ENCODE peak calls at places on chromosome 13, in five cellular contexts. Y is aorta, I is NCI-H1694 treated with DMSO at 0.1 percent for 48 hours, R is DMS153, B is astrocyte of the spinal cord. O is an unnamed sample.

GRCh38 chr13:114099191-114099590 is 33.2 kb downstream of the RASA3 start:
- DNase-seq in Y (peak), I (no peak), R (peak), B (peak), O (peak)

GRCh38 chr13:75656590-75656989 is 20.5 kb downstream of the LMO7 start:
- DNase-seq in Y (no peak), I (no peak), R (no peak), B (peak), O (no peak)

GRCh38 chr13:100854091-100854490 is 179.5 kb upstream of the TMTC4 start:
- DNase-seq in Y (no peak), I (no peak), R (no peak), B (no peak), O (no peak)

GRCh38 chr13:31824705-31825512 is 85.6 kb downstream of the RXFP2 start:
- DNase-seq in Y (no peak), I (no peak), R (no peak), B (peak), O (no peak)

GRCh38 chr13:36339600-36340155 is 6.5 kb downstream of the SPART start:
- DNase-seq in Y (no peak), I (no peak), R (no peak), B (no peak), O (no peak)

GRCh38 chr13:84951128-84951527 is 848.1 kb downstream of the SLITRK6 start:
- DNase-seq in Y (no peak), I (no peak), R (no peak), B (no peak), O (no peak)

GRCh38 chr13:79227418-79227817 is 178.6 kb downstream of the RBM26 start:
- DNase-seq in Y (no peak), I (no peak), R (peak), B (no peak), O (no peak)

GRCh38 chr13:87153371-87153770 is 517.8 kb upstream of the SLITRK5 start:
- DNase-seq in Y (no peak), I (no peak), R (no peak), B (no peak), O (no peak)

GRCh38 chr13:91601807-91602206 is 203.4 kb downstream of the GPC5 start:
- DNase-seq in Y (no peak), I (no peak), R (no peak), B (no peak), O (no peak)

GRCh38 chr13:95842898-95843297 is 166.0 kb downstream of the DNAJC3 start:
- DNase-seq in Y (no peak), I (no peak), R (no peak), B (no peak), O (no peak)

GRCh38 chr13:113192279-113192678 is 16.2 kb downstream of the PCID2 start:
- DNase-seq in Y (no peak), I (no peak), R (no peak), B (no peak), O (no peak)

GRCh38 chr13:80036845-80037504 is 304.0 kb downstream of the SPRY2 start:
- DNase-seq in Y (peak), I (no peak), R (no peak), B (no peak), O (no peak)

GRCh38 chr13:102033719-102034446 is 368.0 kb downstream of the FGF14 start:
- DNase-seq in Y (no peak), I (peak), R (peak), B (no peak), O (no peak)

GRCh38 chr13:27403252-27403678 is 21.2 kb upstream of the GTF3A start:
- DNase-seq in Y (no peak), I (no peak), R (no peak), B (peak), O (no peak)

GRCh38 chr13:114115191-114115671 is 17.2 kb downstream of the RASA3 start:
- DNase-seq in Y (peak), I (no peak), R (no peak), B (peak), O (peak)

GRCh38 chr13:110680852-110681251 is 25.1 kb downstream of the CARS2 start:
- DNase-seq in Y (no peak), I (peak), R (no peak), B (no peak), O (no peak)

GRCh38 chr13:40946485-40946884 is 72.6 kb downstream of the ELF1 start:
- DNase-seq in Y (no peak), I (no peak), R (no peak), B (no peak), O (no peak)

GRCh38 chr13:82688400-82688999 is 1193.8 kb downstream of the SLITRK1 start:
- DNase-seq in Y (no peak), I (no peak), R (no peak), B (peak), O (no peak)

GRCh38 chr13:37595162-37595561 is 3.4 kb downstream of the POSTN start:
- DNase-seq in Y (no peak), I (no peak), R (no peak), B (peak), O (no peak)

GRCh38 chr13:44048326-44048725 is 168.6 kb downstream of the LACC1 start:
- DNase-seq in Y (no peak), I (no peak), R (no peak), B (no peak), O (no peak)

GRCh38 chr13:103403814-103404213 is 337.6 kb upstream of the SLC10A2 start:
- DNase-seq in Y (no peak), I (no peak), R (no peak), B (no peak), O (no peak)

GRCh38 chr13:47159853-47160550 is 263.1 kb upstream of the HTR2A start:
- DNase-seq in Y (no peak), I (no peak), R (no peak), B (no peak), O (peak)